ENCODE peak calls at places on chromosomes 5 and 9, in four cellular contexts. N is HepG2, O is K562, Q is IMR-90. A is an unnamed sample.

GRCh38 chr5:65391591-65391990 is 90.1 kb downstream of the ADAMTS6 start:
- DNase-seq in O (no peak), N (no peak), Q (peak), A (no peak)

GRCh38 chr5:29963956-29964355 is 1229.5 kb upstream of the CDH6 start:
- DNase-seq in Q (no peak), N (no peak), O (no peak), A (no peak)

GRCh38 chr9:110030632-110031031 is 177.3 kb downstream of the C9orf152 start:
- DNase-seq in Q (peak), N (no peak), O (no peak), A (no peak)

GRCh38 chr9:84067851-84068250 is 87.2 kb downstream of the RMI1 start:
- DNase-seq in O (no peak), Q (no peak), N (no peak), A (no peak)

GRCh38 chr9:32644698-32645097 is 9.2 kb upstream of the TAF1L start:
- DNase-seq in N (no peak), O (peak), Q (peak), A (no peak)

GRCh38 chr5:13932006-13932405 is 12.5 kb downstream of the DNAH5 start:
- DNase-seq in N (no peak), O (no peak), Q (no peak), A (no peak)

GRCh38 chr5:39113354-39113953 is 39.3 kb upstream of the RICTOR start:
- DNase-seq in O (peak), N (no peak), Q (peak), A (no peak)

GRCh38 chr5:119285070-119285916 is 70.5 kb upstream of the TNFAIP8 start:
- DNase-seq in N (no peak), O (no peak), Q (no peak), A (no peak)

GRCh38 chr5:6452622-6453504 is 4.2 kb downstream of the UBE2QL1 start:
- DNase-seq in O (no peak), N (no peak), Q (no peak), A (no peak)

GRCh38 chr5:149126898-149127297 is 14.4 kb upstream of the ABLIM3 start:
- DNase-seq in N (no peak), Q (no peak), O (no peak), A (no peak)

GRCh38 chr5:149610583-149611250 is 29.4 kb downstream of the ARHGEF37 start:
- DNase-seq in O (peak), N (no peak), Q (no peak), A (no peak)

GRCh38 chr5:8188874-8189588 is 320.1 kb downstream of the MTRR start:
- DNase-seq in Q (peak), N (no peak), O (no peak), A (no peak)

GRCh38 chr5:62671479-62671878 is 92.9 kb downstream of the LRRC70 start:
- DNase-seq in O (no peak), N (no peak), Q (no peak), A (no peak)

GRCh38 chr5:135242021-135242480 is 157.0 kb downstream of the MACROH2A1 start:
- DNase-seq in Q (peak), N (no peak), O (no peak), A (peak)

GRCh38 chr9:93132287-93132927 is 1.6 kb downstream of the NINJ1 start:
- DNase-seq in O (no peak), N (no peak), Q (no peak), A (no peak)

GRCh38 chr9:121609845-121610637 is 41.4 kb upstream of the DAB2IP start:
- DNase-seq in N (peak), O (no peak), Q (peak), A (no peak)

GRCh38 chr5:113678924-113679575 is 165.6 kb downstream of the YTHDC2 start:
- DNase-seq in N (peak), O (peak), Q (peak), A (peak)

GRCh38 chr9:75906531-75906930 is 16.1 kb downstream of the PCSK5 start:
- DNase-seq in N (no peak), O (no peak), Q (no peak), A (no peak)

GRCh38 chr9:21696411-21696865 is 106.0 kb upstream of the MTAP start:
- DNase-seq in Q (no peak), O (no peak), N (peak), A (peak)

GRCh38 chr9:88387733-88388202 is 476 bp upstream of the SPIN1 start:
- DNase-seq in O (peak), Q (peak), N (peak), A (no peak)

GRCh38 chr5:142871880-142872200 is 101.7 kb downstream of the ARHGAP26 start:
- DNase-seq in N (no peak), Q (peak), O (peak), A (no peak)

GRCh38 chr9:123111427-123111826 is 78.0 kb downstream of the GPR21 start:
- DNase-seq in N (no peak), O (no peak), Q (no peak), A (no peak)

GRCh38 chr9:19149230-19149629 is 21.9 kb upstream of the PLIN2 start:
- DNase-seq in N (no peak), Q (peak), O (no peak), A (no peak)

GRCh38 chr5:107661038-107661649 is 9.6 kb downstream of the EFNA5 start:
- DNase-seq in N (no peak), O (no peak), Q (no peak), A (no peak)

GRCh38 chr5:58451732-58452565 is 7.9 kb downstream of the PLK2 start:
- DNase-seq in Q (peak), O (no peak), N (no peak), A (no peak)

GRCh38 chr9:99235874-99236627 is 14.0 kb downstream of the SEC61B start:
- DNase-seq in N (no peak), O (no peak), Q (no peak), A (no peak)

GRCh38 chr5:166909040-166909439 is 1382.4 kb upstream of the WWC1 start:
- DNase-seq in N (no peak), Q (no peak), O (no peak), A (no peak)

GRCh38 chr9:125521462-125522327 is 185.3 kb downstream of the MAPKAP1 start:
- DNase-seq in O (no peak), N (peak), Q (peak), A (no peak)

GRCh38 chr9:27394826-27395201 is 97.9 kb upstream of the EQTN start:
- DNase-seq in N (peak), O (no peak), Q (no peak), A (no peak)

GRCh38 chr9:137301086-137301947 is 754 bp downstream of the NRARP start:
- DNase-seq in N (no peak), Q (peak), O (peak), A (peak)

GRCh38 chr9:127316586-127317383 is 52.2 kb downstream of the GARNL3 start:
- DNase-seq in N (no peak), O (no peak), Q (peak), A (no peak)

GRCh38 chr5:125149503-125149902 is 403.1 kb upstream of the ZNF608 start:
- DNase-seq in N (no peak), O (no peak), Q (no peak), A (no peak)

GRCh38 chr9:68552700-68553099 is 12.0 kb upstream of the TMEM252 start:
- DNase-seq in Q (peak), O (no peak), N (no peak), A (no peak)

GRCh38 chr9:36127652-36128244 is 8.8 kb upstream of the GLIPR2 start:
- DNase-seq in N (no peak), O (no peak), Q (no peak), A (no peak)

DNA sequence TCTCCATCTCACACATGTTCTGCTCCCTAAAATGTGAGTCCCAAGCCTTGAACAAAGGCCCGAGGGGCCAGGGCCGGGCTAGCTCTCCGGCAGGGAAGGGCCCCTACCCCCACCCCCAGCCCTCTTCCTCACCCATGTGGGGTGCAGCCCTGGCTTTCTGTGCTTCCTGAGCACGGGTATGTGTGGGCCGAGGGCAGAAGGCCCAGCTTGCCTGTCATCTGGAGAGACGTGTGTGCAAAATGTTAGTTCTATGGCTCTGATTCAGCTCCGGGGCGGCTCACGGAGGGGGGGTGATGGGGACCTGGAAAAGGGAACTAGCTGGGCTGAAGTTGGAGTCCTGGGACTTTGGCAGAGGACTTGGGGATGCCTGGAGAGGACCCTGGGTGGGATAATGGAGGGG is 90.3 kb upstream of the ARAP3 start:
- DNase-seq in N (no peak), Q (peak), O (no peak), A (no peak)
- H3K4me2 ChIP-seq in N (no peak), Q (no peak), O (no peak), A (no peak)

GRCh38 chr9:34989056-34989945 is at the start of gene DNAJB5:
- DNase-seq in Q (peak), N (peak), O (peak), A (peak)

GRCh38 chr9:34992376-34992951 is 2.9 kb downstream of the DNAJB5 start:
- DNase-seq in N (peak), Q (peak), O (peak), A (peak)

GRCh38 chr9:34989946-34990635 is 546 bp downstream of the DNAJB5 start:
- DNase-seq in O (peak), N (no peak), Q (peak), A (peak)

GRCh38 chr9:34991833-34992375 is 2.4 kb downstream of the DNAJB5 start:
- DNase-seq in Q (no peak), N (peak), O (peak), A (peak)

GRCh38 chr9:34990908-34991832 is 1.6 kb downstream of the DNAJB5 start:
- DNase-seq in O (no peak), N (no peak), Q (no peak), A (peak)
- H3K4me2 ChIP-seq in O (peak), N (no peak), Q (peak), A (peak)

GRCh38 chr9:135998410-135999071 is 37.4 kb upstream of the UBAC1 start:
- DNase-seq in O (no peak), Q (no peak), N (no peak), A (no peak)

GRCh38 chr9:135997070-135998012 is 36.2 kb upstream of the UBAC1 start:
- DNase-seq in O (no peak), Q (no peak), N (no peak), A (no peak)

GRCh38 chr9:135995816-135996215 is 34.6 kb upstream of the UBAC1 start:
- DNase-seq in N (no peak), Q (no peak), O (no peak), A (no peak)

GRCh38 chr9:136001231-136001630 is 40.1 kb upstream of the UBAC1 start:
- DNase-seq in N (peak), O (no peak), Q (no peak), A (no peak)

DNA sequence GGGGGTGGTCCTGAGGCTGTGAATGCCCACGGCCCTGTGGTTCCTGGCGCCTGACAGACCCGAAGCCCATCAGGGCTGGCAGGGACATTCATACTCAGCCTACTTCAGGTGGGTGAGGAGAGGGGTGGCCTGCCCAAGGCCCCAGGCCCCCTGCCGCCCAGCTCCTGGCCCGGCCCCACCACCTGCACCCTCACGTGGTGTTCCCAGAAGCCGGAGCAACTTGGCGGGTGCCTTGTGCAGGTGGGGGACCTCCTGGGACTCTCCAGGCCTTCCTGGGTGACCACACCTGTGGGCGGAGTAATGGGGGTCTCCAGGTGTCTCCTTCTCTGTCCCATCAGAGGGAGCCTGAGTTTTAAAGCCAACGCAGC is 36.8 kb upstream of the UBAC1 start:
- DNase-seq in O (no peak), Q (no peak), N (no peak), A (no peak)
- H3K4me2 ChIP-seq in O (no peak), Q (no peak), N (no peak), A (no peak)

GRCh38 chr9:91341258-91341746 is 20.4 kb downstream of the AUH start:
- DNase-seq in O (peak), Q (no peak), N (no peak), A (no peak)
- H3K4me2 ChIP-seq in O (no peak), Q (no peak), N (no peak), A (no peak)

DNA sequence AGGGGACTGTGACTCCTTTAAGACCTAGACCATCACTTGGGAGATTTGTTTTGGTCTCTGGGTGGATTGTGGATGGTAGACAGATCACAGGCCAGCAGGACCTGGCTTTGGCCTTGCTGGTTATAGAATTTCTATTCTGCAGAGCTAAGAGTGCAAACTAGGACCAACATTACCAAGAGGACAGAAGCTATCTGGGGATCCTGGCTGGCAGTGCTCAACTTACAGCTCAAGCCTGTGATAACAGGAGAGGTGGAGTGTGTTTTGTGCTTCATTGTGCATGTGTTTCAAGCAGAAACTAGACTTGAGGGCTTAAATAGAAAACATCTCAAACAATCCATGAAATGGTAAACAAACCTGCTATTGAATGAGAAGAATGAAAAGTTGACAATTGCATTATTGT is 106.7 kb downstream of the ZNF462 start:
- DNase-seq in N (no peak), Q (no peak), O (no peak), A (no peak)
- H3K4me2 ChIP-seq in N (no peak), Q (no peak), O (no peak), A (no peak)

GRCh38 chr9:114694146-114694545 is 12.2 kb upstream of the TEX48 start:
- DNase-seq in N (no peak), Q (peak), O (no peak), A (no peak)

GRCh38 chr9:114691956-114692295 is 9.9 kb upstream of the TEX48 start:
- DNase-seq in Q (no peak), O (no peak), N (no peak), A (no peak)

GRCh38 chr9:114693248-114693895 is 11.4 kb upstream of the TEX48 start:
- DNase-seq in N (no peak), Q (no peak), O (no peak), A (no peak)

GRCh38 chr9:114696814-114697544 is 15.0 kb upstream of the TEX48 start:
- DNase-seq in Q (peak), N (no peak), O (no peak), A (no peak)

DNA sequence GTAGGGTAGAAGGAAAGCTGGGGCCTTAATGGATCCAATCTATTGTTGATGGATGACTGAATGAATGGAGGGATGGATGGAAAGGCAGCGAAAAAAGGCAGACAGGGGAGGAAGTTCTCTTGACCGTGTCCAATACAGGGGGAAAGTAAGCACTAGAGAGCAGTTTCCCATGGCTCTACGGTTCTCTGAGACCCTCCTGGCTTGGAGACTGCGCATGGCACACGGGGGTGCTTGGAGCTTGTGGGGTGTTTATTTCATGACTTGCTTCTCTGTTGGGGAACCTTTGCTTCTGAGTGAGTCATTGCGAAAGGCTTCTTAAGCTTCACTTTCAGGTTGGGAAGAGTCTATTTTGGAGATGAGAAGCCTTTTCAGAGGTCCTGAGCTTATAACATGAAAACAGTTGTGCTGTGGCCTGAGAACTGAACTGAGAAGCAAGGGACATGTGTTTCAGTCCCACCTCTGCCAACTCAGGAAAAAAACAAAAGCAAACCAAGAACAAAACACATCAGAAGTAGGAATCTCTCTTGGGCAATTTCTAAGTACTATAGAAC is 12.8 kb upstream of the TEX48 start:
- DNase-seq in Q (peak), N (no peak), O (no peak), A (no peak)
- H3K4me2 ChIP-seq in Q (no peak), N (no peak), O (no peak), A (no peak)

GRCh38 chr5:126234563-126235195 is 188.5 kb upstream of the GRAMD2B start:
- DNase-seq in N (peak), Q (peak), O (peak), A (peak)
- H3K4me2 ChIP-seq in N (no peak), Q (peak), O (no peak), A (no peak)

GRCh38 chr9:134928796-134929559 is 11.3 kb upstream of the FCN1 start:
- DNase-seq in O (peak), N (no peak), Q (no peak), A (no peak)
- H3K4me2 ChIP-seq in O (no peak), N (no peak), Q (no peak), A (no peak)

GRCh38 chr5:172749881-172750608 is 20.9 kb downstream of the DUSP1 start:
- DNase-seq in N (no peak), Q (no peak), O (no peak), A (no peak)
- H3K4me2 ChIP-seq in N (no peak), Q (no peak), O (no peak), A (no peak)

DNA sequence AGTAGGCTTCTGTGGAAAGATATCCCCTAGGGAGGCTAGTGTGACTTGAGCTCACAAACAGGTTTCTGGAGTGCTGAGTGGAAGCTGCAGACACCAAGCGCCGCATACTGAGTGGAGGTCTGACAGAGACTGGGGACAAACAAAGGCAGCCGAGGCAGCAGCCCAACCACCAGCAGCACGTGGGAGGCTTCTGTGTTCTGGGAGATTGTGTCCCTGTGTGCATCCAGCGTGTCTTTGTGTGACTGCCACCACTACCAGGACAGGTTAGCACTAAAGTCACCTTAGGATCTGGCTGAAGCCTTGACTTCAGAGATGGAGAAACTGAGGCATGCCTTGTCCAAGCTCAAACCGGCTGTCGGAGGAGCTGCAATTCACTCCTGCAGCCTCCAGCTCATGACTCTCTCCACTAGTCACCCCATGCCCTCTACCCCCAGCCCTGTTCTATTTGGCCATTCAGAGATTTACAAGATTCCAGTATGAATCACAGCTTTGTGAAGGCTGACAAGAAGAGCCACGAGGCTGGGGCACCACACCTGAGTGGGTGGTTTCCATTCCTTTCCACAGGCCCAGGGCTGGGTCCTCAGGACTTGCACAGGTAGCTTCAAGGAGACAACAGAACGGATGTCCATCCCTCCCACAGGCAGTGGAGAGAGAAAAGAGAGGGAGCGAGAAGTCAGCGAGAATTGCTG is 69.4 kb downstream of the SHB start:
- DNase-seq in O (no peak), N (no peak), Q (peak), A (no peak)
- H3K4me2 ChIP-seq in O (no peak), N (no peak), Q (peak), A (no peak)

A was measured in H9.